ENCODE peak calls at places on chromosomes 1 and 21, in eight cellular contexts. One of them, this sample, is unnamed.

GRCh38 chr1:32336963-32337675 is 1.1 kb upstream of the MARCKSL1 start:
- DNase-seq in activated CD8-positive, alpha-beta memory T cell treated with anti-CD3 and anti-CD28 coated beads, Interleukin-2, amount 50 U/mL, for 4 hours: peak
- DNase-seq in AG08396: peak
- DNase-seq in H1: no peak
- DNase-seq in bronchial epithelial cell: peak
- DNase-seq in WTC11: no peak
- DNase-seq in amygdala: no peak
- DNase-seq in activated CD4-positive, alpha-beta T cell treated with anti-CD3 and anti-CD28 coated beads for 24 hours: peak
- DNase-seq in this sample: no peak

GRCh38 chr1:239987103-239987745 is 104.5 kb upstream of the FMN2 start:
- DNase-seq in H1: no peak
- DNase-seq in activated CD4-positive, alpha-beta T cell treated with anti-CD3 and anti-CD28 coated beads for 24 hours: no peak
- DNase-seq in activated CD8-positive, alpha-beta memory T cell treated with anti-CD3 and anti-CD28 coated beads, Interleukin-2, amount 50 U/mL, for 4 hours: no peak
- DNase-seq in bronchial epithelial cell: peak
- DNase-seq in AG08396: peak
- DNase-seq in WTC11: peak
- DNase-seq in amygdala: peak
- DNase-seq in this sample: no peak

GRCh38 chr1:157495285-157495684 is 57.0 kb downstream of the FCRL5 start:
- DNase-seq in AG08396: no peak
- DNase-seq in amygdala: no peak
- DNase-seq in activated CD4-positive, alpha-beta T cell treated with anti-CD3 and anti-CD28 coated beads for 24 hours: no peak
- DNase-seq in H1: no peak
- DNase-seq in activated CD8-positive, alpha-beta memory T cell treated with anti-CD3 and anti-CD28 coated beads, Interleukin-2, amount 50 U/mL, for 4 hours: no peak
- DNase-seq in WTC11: no peak
- DNase-seq in bronchial epithelial cell: no peak
- DNase-seq in this sample: no peak

GRCh38 chr1:107669996-107670395 is 295.0 kb downstream of the VAV3 start:
- DNase-seq in bronchial epithelial cell: peak
- DNase-seq in activated CD4-positive, alpha-beta T cell treated with anti-CD3 and anti-CD28 coated beads for 24 hours: no peak
- DNase-seq in WTC11: no peak
- DNase-seq in activated CD8-positive, alpha-beta memory T cell treated with anti-CD3 and anti-CD28 coated beads, Interleukin-2, amount 50 U/mL, for 4 hours: no peak
- DNase-seq in amygdala: no peak
- DNase-seq in AG08396: no peak
- DNase-seq in H1: no peak
- DNase-seq in this sample: no peak

GRCh38 chr21:35648512-35648911 is 411.8 kb downstream of the SETD4 start:
- DNase-seq in bronchial epithelial cell: no peak
- DNase-seq in AG08396: no peak
- DNase-seq in activated CD4-positive, alpha-beta T cell treated with anti-CD3 and anti-CD28 coated beads for 24 hours: no peak
- DNase-seq in WTC11: no peak
- DNase-seq in activated CD8-positive, alpha-beta memory T cell treated with anti-CD3 and anti-CD28 coated beads, Interleukin-2, amount 50 U/mL, for 4 hours: no peak
- DNase-seq in H1: no peak
- DNase-seq in amygdala: no peak
- DNase-seq in this sample: no peak

GRCh38 chr1:26744075-26744958 is 43.4 kb upstream of the PIGV start:
- DNase-seq in AG08396: peak
- DNase-seq in activated CD8-positive, alpha-beta memory T cell treated with anti-CD3 and anti-CD28 coated beads, Interleukin-2, amount 50 U/mL, for 4 hours: peak
- DNase-seq in WTC11: peak
- DNase-seq in bronchial epithelial cell: peak
- DNase-seq in activated CD4-positive, alpha-beta T cell treated with anti-CD3 and anti-CD28 coated beads for 24 hours: peak
- DNase-seq in H1: no peak
- DNase-seq in amygdala: peak
- DNase-seq in this sample: peak

GRCh38 chr1:36400825-36401601 is 3.3 kb upstream of the LSM10 start:
- DNase-seq in WTC11: peak
- DNase-seq in AG08396: peak
- DNase-seq in H1: peak
- DNase-seq in bronchial epithelial cell: no peak
- DNase-seq in activated CD8-positive, alpha-beta memory T cell treated with anti-CD3 and anti-CD28 coated beads, Interleukin-2, amount 50 U/mL, for 4 hours: peak
- DNase-seq in amygdala: peak
- DNase-seq in activated CD4-positive, alpha-beta T cell treated with anti-CD3 and anti-CD28 coated beads for 24 hours: peak
- DNase-seq in this sample: no peak

GRCh38 chr1:1034438-1034759 is 14.5 kb downstream of the AGRN start:
- DNase-seq in H1: no peak
- DNase-seq in activated CD4-positive, alpha-beta T cell treated with anti-CD3 and anti-CD28 coated beads for 24 hours: no peak
- DNase-seq in bronchial epithelial cell: no peak
- DNase-seq in WTC11: peak
- DNase-seq in AG08396: no peak
- DNase-seq in activated CD8-positive, alpha-beta memory T cell treated with anti-CD3 and anti-CD28 coated beads, Interleukin-2, amount 50 U/mL, for 4 hours: no peak
- DNase-seq in amygdala: no peak
- DNase-seq in this sample: no peak

GRCh38 chr1:62364726-62365125 is 45.5 kb upstream of the KANK4 start:
- DNase-seq in activated CD4-positive, alpha-beta T cell treated with anti-CD3 and anti-CD28 coated beads for 24 hours: no peak
- DNase-seq in H1: no peak
- DNase-seq in bronchial epithelial cell: peak
- DNase-seq in WTC11: no peak
- DNase-seq in activated CD8-positive, alpha-beta memory T cell treated with anti-CD3 and anti-CD28 coated beads, Interleukin-2, amount 50 U/mL, for 4 hours: no peak
- DNase-seq in amygdala: no peak
- DNase-seq in AG08396: no peak
- DNase-seq in this sample: no peak

GRCh38 chr1:40806724-40807675 is 23.4 kb downstream of the KCNQ4 start:
- DNase-seq in activated CD4-positive, alpha-beta T cell treated with anti-CD3 and anti-CD28 coated beads for 24 hours: no peak
- DNase-seq in WTC11: peak
- DNase-seq in AG08396: no peak
- DNase-seq in amygdala: no peak
- DNase-seq in bronchial epithelial cell: no peak
- DNase-seq in activated CD8-positive, alpha-beta memory T cell treated with anti-CD3 and anti-CD28 coated beads, Interleukin-2, amount 50 U/mL, for 4 hours: no peak
- DNase-seq in H1: no peak
- DNase-seq in this sample: no peak

GRCh38 chr1:220497220-220497756 is 30.6 kb upstream of the MARK1 start:
- DNase-seq in WTC11: no peak
- DNase-seq in activated CD4-positive, alpha-beta T cell treated with anti-CD3 and anti-CD28 coated beads for 24 hours: no peak
- DNase-seq in activated CD8-positive, alpha-beta memory T cell treated with anti-CD3 and anti-CD28 coated beads, Interleukin-2, amount 50 U/mL, for 4 hours: no peak
- DNase-seq in H1: no peak
- DNase-seq in AG08396: no peak
- DNase-seq in bronchial epithelial cell: peak
- DNase-seq in amygdala: no peak
- DNase-seq in this sample: no peak

GRCh38 chr1:70143052-70143659 is 62.2 kb downstream of the LRRC40 start:
- DNase-seq in activated CD4-positive, alpha-beta T cell treated with anti-CD3 and anti-CD28 coated beads for 24 hours: no peak
- DNase-seq in AG08396: peak
- DNase-seq in H1: no peak
- DNase-seq in bronchial epithelial cell: no peak
- DNase-seq in activated CD8-positive, alpha-beta memory T cell treated with anti-CD3 and anti-CD28 coated beads, Interleukin-2, amount 50 U/mL, for 4 hours: no peak
- DNase-seq in WTC11: no peak
- DNase-seq in amygdala: no peak
- DNase-seq in this sample: peak

GRCh38 chr21:24118738-24119470 is 1488.4 kb downstream of the MRPL39 start:
- DNase-seq in AG08396: no peak
- DNase-seq in bronchial epithelial cell: no peak
- DNase-seq in WTC11: no peak
- DNase-seq in amygdala: no peak
- DNase-seq in activated CD8-positive, alpha-beta memory T cell treated with anti-CD3 and anti-CD28 coated beads, Interleukin-2, amount 50 U/mL, for 4 hours: no peak
- DNase-seq in H1: no peak
- DNase-seq in activated CD4-positive, alpha-beta T cell treated with anti-CD3 and anti-CD28 coated beads for 24 hours: no peak
- DNase-seq in this sample: peak

GRCh38 chr1:235708390-235708962 is 58.9 kb upstream of the GNG4 start:
- DNase-seq in H1: no peak
- DNase-seq in bronchial epithelial cell: peak
- DNase-seq in WTC11: no peak
- DNase-seq in AG08396: peak
- DNase-seq in activated CD8-positive, alpha-beta memory T cell treated with anti-CD3 and anti-CD28 coated beads, Interleukin-2, amount 50 U/mL, for 4 hours: no peak
- DNase-seq in amygdala: no peak
- DNase-seq in activated CD4-positive, alpha-beta T cell treated with anti-CD3 and anti-CD28 coated beads for 24 hours: no peak
- DNase-seq in this sample: no peak

GRCh38 chr1:88284066-88284465 is 400.0 kb upstream of the PKN2 start:
- DNase-seq in bronchial epithelial cell: no peak
- DNase-seq in WTC11: no peak
- DNase-seq in activated CD8-positive, alpha-beta memory T cell treated with anti-CD3 and anti-CD28 coated beads, Interleukin-2, amount 50 U/mL, for 4 hours: no peak
- DNase-seq in H1: no peak
- DNase-seq in AG08396: no peak
- DNase-seq in activated CD4-positive, alpha-beta T cell treated with anti-CD3 and anti-CD28 coated beads for 24 hours: no peak
- DNase-seq in amygdala: no peak
- DNase-seq in this sample: no peak

GRCh38 chr1:178262101-178262500 is 168.2 kb downstream of the RASAL2 start:
- DNase-seq in activated CD4-positive, alpha-beta T cell treated with anti-CD3 and anti-CD28 coated beads for 24 hours: no peak
- DNase-seq in activated CD8-positive, alpha-beta memory T cell treated with anti-CD3 and anti-CD28 coated beads, Interleukin-2, amount 50 U/mL, for 4 hours: no peak
- DNase-seq in H1: no peak
- DNase-seq in WTC11: no peak
- DNase-seq in amygdala: no peak
- DNase-seq in AG08396: peak
- DNase-seq in bronchial epithelial cell: peak
- DNase-seq in this sample: no peak

GRCh38 chr1:177306019-177306415 is 135.3 kb downstream of the BRINP2 start:
- DNase-seq in activated CD4-positive, alpha-beta T cell treated with anti-CD3 and anti-CD28 coated beads for 24 hours: no peak
- DNase-seq in activated CD8-positive, alpha-beta memory T cell treated with anti-CD3 and anti-CD28 coated beads, Interleukin-2, amount 50 U/mL, for 4 hours: no peak
- DNase-seq in AG08396: no peak
- DNase-seq in WTC11: no peak
- DNase-seq in amygdala: no peak
- DNase-seq in H1: no peak
- DNase-seq in bronchial epithelial cell: no peak
- DNase-seq in this sample: no peak

GRCh38 chr1:68043443-68044090 is 6.9 kb downstream of the DIRAS3 start:
- DNase-seq in activated CD8-positive, alpha-beta memory T cell treated with anti-CD3 and anti-CD28 coated beads, Interleukin-2, amount 50 U/mL, for 4 hours: no peak
- DNase-seq in WTC11: no peak
- DNase-seq in amygdala: no peak
- DNase-seq in AG08396: no peak
- DNase-seq in H1: no peak
- DNase-seq in activated CD4-positive, alpha-beta T cell treated with anti-CD3 and anti-CD28 coated beads for 24 hours: no peak
- DNase-seq in bronchial epithelial cell: no peak
- DNase-seq in this sample: no peak

GRCh38 chr1:4636186-4636585 is 18.2 kb upstream of the AJAP1 start:
- DNase-seq in amygdala: no peak
- DNase-seq in H1: no peak
- DNase-seq in bronchial epithelial cell: no peak
- DNase-seq in activated CD4-positive, alpha-beta T cell treated with anti-CD3 and anti-CD28 coated beads for 24 hours: no peak
- DNase-seq in activated CD8-positive, alpha-beta memory T cell treated with anti-CD3 and anti-CD28 coated beads, Interleukin-2, amount 50 U/mL, for 4 hours: no peak
- DNase-seq in AG08396: no peak
- DNase-seq in WTC11: no peak
- DNase-seq in this sample: no peak

GRCh38 chr1:46175243-46175642 is 356 bp downstream of the TSPAN1 start:
- DNase-seq in WTC11: no peak
- DNase-seq in activated CD8-positive, alpha-beta memory T cell treated with anti-CD3 and anti-CD28 coated beads, Interleukin-2, amount 50 U/mL, for 4 hours: no peak
- DNase-seq in H1: no peak
- DNase-seq in AG08396: no peak
- DNase-seq in bronchial epithelial cell: no peak
- DNase-seq in amygdala: no peak
- DNase-seq in activated CD4-positive, alpha-beta T cell treated with anti-CD3 and anti-CD28 coated beads for 24 hours: no peak
- DNase-seq in this sample: no peak

GRCh38 chr1:7036393-7036792 is 251.1 kb downstream of the CAMTA1 start:
- DNase-seq in WTC11: no peak
- DNase-seq in H1: no peak
- DNase-seq in activated CD4-positive, alpha-beta T cell treated with anti-CD3 and anti-CD28 coated beads for 24 hours: no peak
- DNase-seq in amygdala: no peak
- DNase-seq in activated CD8-positive, alpha-beta memory T cell treated with anti-CD3 and anti-CD28 coated beads, Interleukin-2, amount 50 U/mL, for 4 hours: no peak
- DNase-seq in AG08396: no peak
- DNase-seq in bronchial epithelial cell: no peak
- DNase-seq in this sample: no peak

GRCh38 chr21:33767236-33767635 is 124.9 kb downstream of the ITSN1 start:
- DNase-seq in activated CD8-positive, alpha-beta memory T cell treated with anti-CD3 and anti-CD28 coated beads, Interleukin-2, amount 50 U/mL, for 4 hours: no peak
- DNase-seq in bronchial epithelial cell: no peak
- DNase-seq in H1: no peak
- DNase-seq in amygdala: no peak
- DNase-seq in activated CD4-positive, alpha-beta T cell treated with anti-CD3 and anti-CD28 coated beads for 24 hours: no peak
- DNase-seq in WTC11: no peak
- DNase-seq in AG08396: no peak
- DNase-seq in this sample: no peak

GRCh38 chr21:15034126-15034848 is 30.5 kb downstream of the NRIP1 start:
- DNase-seq in H1: no peak
- DNase-seq in activated CD4-positive, alpha-beta T cell treated with anti-CD3 and anti-CD28 coated beads for 24 hours: no peak
- DNase-seq in WTC11: no peak
- DNase-seq in amygdala: no peak
- DNase-seq in bronchial epithelial cell: no peak
- DNase-seq in activated CD8-positive, alpha-beta memory T cell treated with anti-CD3 and anti-CD28 coated beads, Interleukin-2, amount 50 U/mL, for 4 hours: no peak
- DNase-seq in AG08396: peak
- DNase-seq in this sample: no peak

GRCh38 chr1:37951041-37951782 is 4.4 kb upstream of the INPP5B start:
- DNase-seq in activated CD4-positive, alpha-beta T cell treated with anti-CD3 and anti-CD28 coated beads for 24 hours: no peak
- DNase-seq in bronchial epithelial cell: peak
- DNase-seq in amygdala: no peak
- DNase-seq in activated CD8-positive, alpha-beta memory T cell treated with anti-CD3 and anti-CD28 coated beads, Interleukin-2, amount 50 U/mL, for 4 hours: no peak
- DNase-seq in H1: no peak
- DNase-seq in WTC11: no peak
- DNase-seq in AG08396: no peak
- DNase-seq in this sample: no peak

GRCh38 chr1:214500349-214501055 is 50.9 kb downstream of the PTPN14 start:
- DNase-seq in bronchial epithelial cell: no peak
- DNase-seq in H1: no peak
- DNase-seq in activated CD8-positive, alpha-beta memory T cell treated with anti-CD3 and anti-CD28 coated beads, Interleukin-2, amount 50 U/mL, for 4 hours: no peak
- DNase-seq in WTC11: no peak
- DNase-seq in amygdala: no peak
- DNase-seq in activated CD4-positive, alpha-beta T cell treated with anti-CD3 and anti-CD28 coated beads for 24 hours: no peak
- DNase-seq in AG08396: no peak
- DNase-seq in this sample: no peak

GRCh38 chr1:183278736-183279591 is 92.9 kb downstream of the LAMC2 start:
- DNase-seq in bronchial epithelial cell: peak
- DNase-seq in activated CD8-positive, alpha-beta memory T cell treated with anti-CD3 and anti-CD28 coated beads, Interleukin-2, amount 50 U/mL, for 4 hours: no peak
- DNase-seq in AG08396: no peak
- DNase-seq in H1: no peak
- DNase-seq in activated CD4-positive, alpha-beta T cell treated with anti-CD3 and anti-CD28 coated beads for 24 hours: no peak
- DNase-seq in amygdala: no peak
- DNase-seq in WTC11: no peak
- DNase-seq in this sample: no peak

GRCh38 chr21:41643246-41643966 is 123.4 kb downstream of the RIPK4 start:
- DNase-seq in bronchial epithelial cell: no peak
- DNase-seq in amygdala: no peak
- DNase-seq in activated CD4-positive, alpha-beta T cell treated with anti-CD3 and anti-CD28 coated beads for 24 hours: no peak
- DNase-seq in activated CD8-positive, alpha-beta memory T cell treated with anti-CD3 and anti-CD28 coated beads, Interleukin-2, amount 50 U/mL, for 4 hours: no peak
- DNase-seq in H1: no peak
- DNase-seq in WTC11: no peak
- DNase-seq in AG08396: no peak
- DNase-seq in this sample: no peak

GRCh38 chr1:212110617-212111016 is 75.1 kb downstream of the DTL start:
- DNase-seq in activated CD8-positive, alpha-beta memory T cell treated with anti-CD3 and anti-CD28 coated beads, Interleukin-2, amount 50 U/mL, for 4 hours: no peak
- DNase-seq in AG08396: no peak
- DNase-seq in activated CD4-positive, alpha-beta T cell treated with anti-CD3 and anti-CD28 coated beads for 24 hours: no peak
- DNase-seq in amygdala: no peak
- DNase-seq in bronchial epithelial cell: no peak
- DNase-seq in H1: no peak
- DNase-seq in WTC11: no peak
- DNase-seq in this sample: no peak

GRCh38 chr1:226455843-226456242 is 48.0 kb upstream of the PARP1 start:
- DNase-seq in amygdala: no peak
- DNase-seq in bronchial epithelial cell: no peak
- DNase-seq in activated CD4-positive, alpha-beta T cell treated with anti-CD3 and anti-CD28 coated beads for 24 hours: no peak
- DNase-seq in AG08396: no peak
- DNase-seq in WTC11: no peak
- DNase-seq in H1: no peak
- DNase-seq in activated CD8-positive, alpha-beta memory T cell treated with anti-CD3 and anti-CD28 coated beads, Interleukin-2, amount 50 U/mL, for 4 hours: no peak
- DNase-seq in this sample: no peak

GRCh38 chr21:17819878-17820232 is 699 bp upstream of the C21orf91 start:
- DNase-seq in WTC11: no peak
- DNase-seq in bronchial epithelial cell: peak
- DNase-seq in amygdala: no peak
- DNase-seq in activated CD4-positive, alpha-beta T cell treated with anti-CD3 and anti-CD28 coated beads for 24 hours: no peak
- DNase-seq in activated CD8-positive, alpha-beta memory T cell treated with anti-CD3 and anti-CD28 coated beads, Interleukin-2, amount 50 U/mL, for 4 hours: no peak
- DNase-seq in AG08396: peak
- DNase-seq in H1: no peak
- DNase-seq in this sample: peak

GRCh38 chr1:39529901-39530535 is 38.6 kb downstream of the BMP8A start:
- DNase-seq in WTC11: no peak
- DNase-seq in amygdala: no peak
- DNase-seq in H1: no peak
- DNase-seq in AG08396: no peak
- DNase-seq in activated CD4-positive, alpha-beta T cell treated with anti-CD3 and anti-CD28 coated beads for 24 hours: no peak
- DNase-seq in bronchial epithelial cell: no peak
- DNase-seq in activated CD8-positive, alpha-beta memory T cell treated with anti-CD3 and anti-CD28 coated beads, Interleukin-2, amount 50 U/mL, for 4 hours: no peak
- DNase-seq in this sample: no peak

GRCh38 chr21:41217656-41218380 is 49.9 kb downstream of the BACE2 start:
- DNase-seq in amygdala: no peak
- DNase-seq in bronchial epithelial cell: no peak
- DNase-seq in H1: no peak
- DNase-seq in AG08396: peak
- DNase-seq in activated CD4-positive, alpha-beta T cell treated with anti-CD3 and anti-CD28 coated beads for 24 hours: no peak
- DNase-seq in activated CD8-positive, alpha-beta memory T cell treated with anti-CD3 and anti-CD28 coated beads, Interleukin-2, amount 50 U/mL, for 4 hours: no peak
- DNase-seq in WTC11: no peak
- DNase-seq in this sample: no peak

GRCh38 chr1:233675893-233676292 is 62.0 kb downstream of the KCNK1 start:
- DNase-seq in H1: no peak
- DNase-seq in bronchial epithelial cell: no peak
- DNase-seq in AG08396: no peak
- DNase-seq in activated CD4-positive, alpha-beta T cell treated with anti-CD3 and anti-CD28 coated beads for 24 hours: no peak
- DNase-seq in activated CD8-positive, alpha-beta memory T cell treated with anti-CD3 and anti-CD28 coated beads, Interleukin-2, amount 50 U/mL, for 4 hours: no peak
- DNase-seq in amygdala: no peak
- DNase-seq in WTC11: no peak
- DNase-seq in this sample: no peak

GRCh38 chr1:97489834-97490233 is 431.0 kb downstream of the DPYD start:
- DNase-seq in activated CD8-positive, alpha-beta memory T cell treated with anti-CD3 and anti-CD28 coated beads, Interleukin-2, amount 50 U/mL, for 4 hours: no peak
- DNase-seq in WTC11: no peak
- DNase-seq in amygdala: no peak
- DNase-seq in activated CD4-positive, alpha-beta T cell treated with anti-CD3 and anti-CD28 coated beads for 24 hours: no peak
- DNase-seq in AG08396: no peak
- DNase-seq in H1: no peak
- DNase-seq in bronchial epithelial cell: peak
- DNase-seq in this sample: no peak

This sample was measured in HTR-8/SVneo.